ENCODE peak calls at places on chromosomes 2 and 18, in eight cellular contexts. U is heart right ventricle; L is adrenal gland; P is cardiac muscle cell; N is left ventricle myocardium inferior; I is astrocyte; V is psoas muscle; F is CD4-positive, alpha-beta T cell. H is an unnamed sample.

GRCh38 chr2:183614797-183615429 is 490.7 kb downstream of the NUP35 start:
- DNase-seq in U (peak; percentile 22), L (no peak), P (peak; percentile 23), N (peak; percentile 32), I (peak; percentile 7), V (peak; percentile 58), F (no peak), H (no peak)

GRCh38 chr2:204018717-204019116 is 82.2 kb downstream of the ICOS start:
- DNase-seq in U (no peak), L (no peak), P (no peak), N (no peak), I (no peak), V (no peak), F (no peak), H (no peak)

GRCh38 chr18:50399582-50399981 is 24.7 kb downstream of the SKA1 start:
- DNase-seq in U (no peak), L (no peak), P (no peak), N (no peak), I (no peak), V (no peak), F (no peak), H (no peak)

GRCh38 chr18:8151176-8151575 is 458.1 kb upstream of the RAB12 start:
- DNase-seq in U (no peak), L (no peak), P (no peak), N (no peak), I (no peak), V (no peak), F (no peak), H (no peak)

GRCh38 chr2:72289736-72290135 is 142.1 kb upstream of the CYP26B1 start:
- DNase-seq in U (no peak), L (no peak), P (no peak), N (no peak), I (no peak), V (no peak), F (no peak), H (no peak)

GRCh38 chr2:235553696-235554100 is 59.9 kb downstream of the AGAP1 start:
- DNase-seq in U (no peak), L (no peak), P (no peak), N (no peak), I (peak; percentile 34), V (no peak), F (no peak), H (no peak)

GRCh38 chr2:124081154-124081771 is 56.2 kb downstream of the CNTNAP5 start:
- DNase-seq in U (no peak), L (no peak), P (no peak), N (no peak), I (no peak), V (no peak), F (no peak), H (no peak)

GRCh38 chr2:202847693-202848524 is 23.7 kb downstream of the ICA1L start:
- DNase-seq in U (no peak), L (no peak), P (no peak), N (no peak), I (no peak), V (no peak), F (no peak), H (no peak)

GRCh38 chr2:188089896-188090295 is 201.8 kb upstream of the GULP1 start:
- DNase-seq in U (no peak), L (no peak), P (no peak), N (no peak), I (peak; percentile 18), V (no peak), F (no peak), H (no peak)

GRCh38 chr2:38254796-38255195 is 122.3 kb downstream of the ATL2 start:
- DNase-seq in U (no peak), L (no peak), P (no peak), N (no peak), I (no peak), V (no peak), F (no peak), H (no peak)

GRCh38 chr18:32802606-32803451 is 30.0 kb upstream of the KLHL14 start:
- DNase-seq in U (no peak), L (no peak), P (no peak), N (no peak), I (no peak), V (no peak), F (no peak), H (no peak)

GRCh38 chr2:58448065-58448507 is 207.0 kb upstream of the FANCL start:
- DNase-seq in U (no peak), L (peak; percentile 78), P (peak; percentile 79), N (peak; percentile 20), I (peak; percentile 59), V (no peak), F (no peak), H (no peak)

GRCh38 chr2:220001693-220002260 is 374.3 kb downstream of the SLC4A3 start:
- DNase-seq in U (no peak), L (no peak), P (no peak), N (no peak), I (peak; percentile 64), V (no peak), F (no peak), H (no peak)

GRCh38 chr2:172100080-172101007 is 2.4 kb downstream of the DLX2 start:
- DNase-seq in U (no peak), L (no peak), P (no peak), N (no peak), I (no peak), V (no peak), F (no peak), H (no peak)

GRCh38 chr2:105712981-105713596 is 31.6 kb upstream of the NCK2 start:
- DNase-seq in U (no peak), L (no peak), P (no peak), N (no peak), I (peak; percentile 58), V (no peak), F (no peak), H (no peak)

GRCh38 chr18:29780814-29781213 is 1261.7 kb downstream of the DSC3 start:
- DNase-seq in U (no peak), L (no peak), P (no peak), N (no peak), I (no peak), V (no peak), F (no peak), H (no peak)

GRCh38 chr18:28771849-28772248 is 594.9 kb upstream of the CDH2 start:
- DNase-seq in U (no peak), L (no peak), P (no peak), N (no peak), I (no peak), V (no peak), F (no peak), H (no peak)

GRCh38 chr2:9311488-9311887 is 104.9 kb downstream of the ASAP2 start:
- DNase-seq in U (peak; percentile 53), L (peak; percentile 26), P (no peak), N (peak; percentile 55), I (peak; percentile 92), V (peak; percentile 87), F (no peak), H (peak; percentile 76)

GRCh38 chr2:9315280-9315847 is 108.0 kb downstream of the ITGB1BP1 start:
- DNase-seq in U (no peak), L (peak; percentile 65), P (no peak), N (no peak), I (no peak), V (no peak), F (no peak), H (no peak)

GRCh38 chr2:9312591-9312990 is 106.0 kb downstream of the ASAP2 start:
- DNase-seq in U (no peak), L (no peak), P (no peak), N (no peak), I (no peak), V (no peak), F (no peak), H (peak; percentile 55)

GRCh38 chr2:9310827-9311226 is 104.2 kb downstream of the ASAP2 start:
- DNase-seq in U (no peak), L (no peak), P (no peak), N (no peak), I (peak; percentile 54), V (no peak), F (no peak), H (no peak)

DNA sequence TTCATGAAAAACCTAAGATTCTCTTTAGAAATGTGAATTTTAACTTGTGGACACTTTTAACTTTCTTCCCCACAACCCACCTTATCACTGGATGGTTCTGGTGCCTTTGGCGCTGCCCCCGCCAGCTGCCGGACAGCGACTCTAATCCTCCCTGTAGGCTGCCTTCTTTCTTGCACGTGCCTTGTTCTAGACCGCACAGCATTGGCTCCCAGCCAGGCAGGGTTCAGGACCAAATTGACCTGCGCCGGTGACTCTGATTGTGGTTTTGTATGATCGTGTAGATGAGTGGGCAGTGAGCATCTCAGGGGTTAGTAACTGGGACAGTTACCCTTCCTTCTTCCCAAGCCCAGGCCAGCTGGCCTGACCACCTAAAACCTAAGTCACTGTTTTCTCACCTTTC is 106.8 kb downstream of the ASAP2 start:
- DNase-seq in U (no peak), L (no peak), P (no peak), N (no peak), I (peak; percentile 55), V (no peak), F (no peak), H (peak; percentile 38)
- H3K27ac ChIP-seq in U (no peak overlapping the region), L (no peak overlapping the region), P (no peak overlapping the region), N (no peak overlapping the region), I (no peak overlapping the region), V (no peak overlapping the region), F (no peak overlapping the region), H (no peak overlapping the region)

GRCh38 chr18:5546660-5547059 is 2.9 kb upstream of the EPB41L3 start:
- DNase-seq in U (no peak), L (peak; percentile 48), P (peak; percentile 53), N (no peak), I (peak; percentile 43), V (no peak), F (no peak), H (no peak)
- TF ChIP-seq CTCF in U (peak; percentile 58), L (peak; percentile 77), P (peak; percentile 89), N (peak; percentile 48), I (peak; percentile 68), V (no peak), F (peak; percentile 18), H (no peak)

GRCh38 chr2:30145826-30146336 is 926 bp upstream of the YPEL5 start:
- DNase-seq in U (no peak), L (no peak), P (no peak), N (no peak), I (peak; percentile 36), V (no peak), F (no peak), H (no peak)
- H3K9me3 ChIP-seq in U (no peaks in the 10 kb centered on the region), L (no peaks in the 10 kb centered on the region), P (no peaks in the 10 kb centered on the region), N (no peaks in the 10 kb centered on the region), I (no peaks in the 10 kb centered on the region), V (no peaks in the 10 kb centered on the region), F (no peaks in the 10 kb centered on the region), H (no peaks in the 10 kb centered on the region)

GRCh38 chr2:147442766-147443165 is 402.1 kb upstream of the ACVR2A start:
- DNase-seq in U (no peak), L (no peak), P (peak; percentile 41), N (no peak), I (no peak), V (no peak), F (no peak), H (no peak)

GRCh38 chr2:147439986-147440385 is 404.8 kb upstream of the ACVR2A start:
- DNase-seq in U (no peak), L (no peak), P (no peak), N (no peak), I (no peak), V (no peak), F (no peak), H (no peak)

GRCh38 chr2:147438897-147439296 is 405.9 kb upstream of the ACVR2A start:
- DNase-seq in U (no peak), L (no peak), P (no peak), N (no peak), I (no peak), V (no peak), F (no peak), H (no peak)

GRCh38 chr2:147440694-147441093 is 404.1 kb upstream of the ACVR2A start:
- DNase-seq in U (no peak), L (no peak), P (no peak), N (no peak), I (no peak), V (no peak), F (no peak), H (no peak)

GRCh38 chr2:147441140-147441539 is 403.7 kb upstream of the ACVR2A start:
- DNase-seq in U (no peak), L (no peak), P (no peak), N (no peak), I (no peak), V (no peak), F (no peak), H (no peak)
- H3K27ac ChIP-seq in U (no peak overlapping the region), L (no peak overlapping the region), P (no peak overlapping the region), N (no peak overlapping the region), I (no peak overlapping the region), V (no peak overlapping the region), F (no peak overlapping the region), H (no peak overlapping the region)

H was measured in ascending aorta.